ENCODE peak calls at places on chromosomes 1 and 21, in seven cellular contexts. D, I, S, Q, E, C and H are unnamed samples.

GRCh38 chr21:39885119-39885848 is 18.0 kb downstream of the PCP4 start:
- DNase-seq in D (no peak), S (no peak), I (no peak), Q (no peak), C (peak), E (peak), H (no peak)

GRCh38 chr1:25565188-25565591 is 21.8 kb downstream of the LDLRAP1 start:
- DNase-seq in I (no peak), E (no peak), S (no peak), C (no peak), Q (peak), D (no peak), H (no peak)

GRCh38 chr1:228005511-228006033 is 1.2 kb upstream of the WNT3A start:
- DNase-seq in Q (no peak), I (peak), C (no peak), E (no peak), S (no peak), D (no peak), H (no peak)

GRCh38 chr1:29698033-29698432 is 461.7 kb downstream of the PTPRU start:
- DNase-seq in Q (peak), S (no peak), I (no peak), E (peak), C (no peak), D (no peak), H (peak)

GRCh38 chr1:202155478-202156021 is 4.9 kb downstream of the PTPN7 start:
- DNase-seq in D (no peak), C (no peak), E (no peak), I (no peak), Q (peak), S (no peak), H (peak)

GRCh38 chr1:224637510-224637909 is 21.4 kb downstream of the CNIH3 start:
- DNase-seq in S (no peak), C (no peak), I (peak), E (no peak), D (peak), Q (peak), H (peak)

GRCh38 chr1:145824499-145824842 is 471 bp downstream of the POLR3C start:
- DNase-seq in I (no peak), E (no peak), D (no peak), S (no peak), C (no peak), Q (no peak), H (no peak)

GRCh38 chr1:42876009-42876408 is 29.6 kb downstream of the ZNF691 start:
- DNase-seq in D (no peak), S (no peak), I (no peak), C (no peak), Q (no peak), E (no peak), H (no peak)

GRCh38 chr21:36859744-36860501 is 106.5 kb downstream of the HLCS start:
- DNase-seq in I (peak), E (no peak), C (peak), D (no peak), S (peak), Q (peak), H (peak)

GRCh38 chr1:81920245-81920740 is 119.6 kb downstream of the ADGRL2 start:
- DNase-seq in S (no peak), I (no peak), E (peak), D (no peak), Q (peak), C (peak), H (peak)

GRCh38 chr1:2528966-2529750 is 905 bp downstream of the HES5 start:
- DNase-seq in S (no peak), I (no peak), E (peak), D (no peak), Q (no peak), C (no peak), H (no peak)

GRCh38 chr1:213564215-213564659 is 423.5 kb upstream of the PROX1 start:
- DNase-seq in E (peak), I (no peak), Q (no peak), C (no peak), D (no peak), S (no peak), H (peak)

GRCh38 chr1:162906485-162906884 is 45.5 kb upstream of the CCDC190 start:
- DNase-seq in S (no peak), E (no peak), Q (peak), D (no peak), I (no peak), C (no peak), H (no peak)

GRCh38 chr1:236287757-236288619 is 6.2 kb upstream of the ERO1B start:
- DNase-seq in Q (no peak), D (no peak), E (peak), C (peak), S (no peak), I (no peak), H (no peak)

GRCh38 chr1:86753700-86754099 is 49.3 kb downstream of the SH3GLB1 start:
- DNase-seq in C (no peak), E (peak), D (no peak), S (no peak), Q (no peak), I (no peak), H (peak)

GRCh38 chr21:27196651-27197050 is 229.8 kb upstream of the ADAMTS5 start:
- DNase-seq in I (no peak), E (no peak), Q (no peak), S (no peak), C (no peak), D (no peak), H (no peak)

GRCh38 chr1:66925944-66926343 is 1.2 kb downstream of the MIER1 start:
- DNase-seq in I (no peak), C (no peak), E (peak), Q (no peak), S (no peak), D (no peak), H (peak)

GRCh38 chr1:96416111-96416595 is 305.4 kb upstream of the PTBP2 start:
- DNase-seq in E (no peak), I (no peak), Q (peak), D (peak), C (no peak), S (peak), H (peak)

GRCh38 chr1:4518621-4519020 is 135.8 kb upstream of the AJAP1 start:
- DNase-seq in E (no peak), S (no peak), Q (no peak), I (no peak), D (no peak), C (no peak), H (no peak)

GRCh38 chr1:12314328-12314903 is 84.6 kb downstream of the VPS13D start:
- DNase-seq in E (no peak), Q (no peak), C (no peak), I (no peak), S (no peak), D (no peak), H (peak)

GRCh38 chr1:25714532-25714931 is 85.5 kb upstream of the SELENON start:
- DNase-seq in E (no peak), I (no peak), D (no peak), S (no peak), Q (no peak), C (no peak), H (no peak)

GRCh38 chr1:244837597-244838258 is 2.3 kb downstream of the COX20 start:
- DNase-seq in D (no peak), Q (no peak), I (no peak), S (no peak), C (no peak), E (no peak), H (no peak)

GRCh38 chr1:9657521-9658032 is 6.0 kb downstream of the PIK3CD start:
- DNase-seq in C (no peak), E (no peak), S (no peak), Q (no peak), D (no peak), I (no peak), H (no peak)

GRCh38 chr1:153794671-153795324 is 19.6 kb downstream of the SLC27A3 start:
- DNase-seq in I (no peak), C (no peak), D (no peak), S (no peak), Q (no peak), E (peak), H (no peak)

GRCh38 chr1:243851129-243851756 is 1.2 kb upstream of the AKT3 start:
- DNase-seq in D (no peak), Q (no peak), C (no peak), E (no peak), I (no peak), S (peak), H (peak)

GRCh38 chr1:221912230-221912629 is 170.3 kb upstream of the DUSP10 start:
- DNase-seq in D (no peak), C (no peak), Q (peak), E (no peak), I (no peak), S (no peak), H (no peak)

GRCh38 chr1:16318544-16318943 is 33.7 kb downstream of the FBXO42 start:
- DNase-seq in E (no peak), D (no peak), C (peak), Q (no peak), I (no peak), S (no peak), H (peak)

GRCh38 chr1:228061411-228062084 is 21.0 kb upstream of the ARF1 start:
- DNase-seq in S (peak), E (no peak), D (no peak), C (no peak), Q (no peak), I (no peak), H (no peak)

DNA sequence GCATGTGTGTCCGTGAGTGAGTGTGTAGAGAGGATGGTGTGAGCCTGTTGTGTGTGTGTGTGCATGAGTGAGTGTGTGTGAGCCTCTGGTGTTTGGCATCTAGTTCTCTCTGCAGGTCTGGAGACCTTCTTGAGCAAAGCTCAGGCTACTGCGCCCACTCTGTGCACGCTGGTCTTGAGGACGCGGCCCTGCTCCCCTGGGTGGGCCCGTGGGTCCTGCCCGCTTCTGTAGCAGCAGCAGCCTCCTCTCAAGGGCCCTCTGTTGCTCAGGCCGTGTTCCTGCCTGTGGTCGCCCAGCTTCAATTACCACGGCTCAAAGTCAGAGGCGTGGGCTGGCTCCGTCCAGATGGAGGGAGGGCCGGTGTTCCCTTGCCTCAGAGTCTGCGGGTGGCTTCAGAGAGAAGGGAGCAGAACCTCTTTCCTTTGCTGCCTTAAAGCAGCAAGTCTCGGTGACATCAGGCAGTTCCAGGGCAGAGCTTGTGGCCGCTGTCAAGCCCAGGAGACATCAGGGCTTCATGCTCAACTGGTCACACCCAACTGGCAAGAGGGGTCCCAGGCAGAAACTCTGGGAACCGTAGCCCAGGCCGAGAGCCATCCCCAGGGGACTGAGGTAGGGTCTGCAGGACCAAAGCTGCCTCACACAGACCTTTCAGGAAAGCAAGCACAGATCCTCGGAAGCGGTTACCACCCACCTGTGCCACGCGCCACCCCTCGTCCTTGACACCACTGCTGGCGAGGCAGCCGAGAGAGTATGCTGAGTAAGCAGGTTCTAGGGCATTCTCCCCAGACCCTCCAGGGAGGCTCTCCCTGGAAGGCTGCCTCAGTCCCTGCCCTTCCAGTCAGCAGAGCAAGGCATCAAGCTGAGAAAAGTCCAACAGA is 270.5 kb upstream of the VAMP3 start:
- DNase-seq in Q (no peak), E (no peak), I (no peak), D (no peak), C (no peak), S (no peak), H (no peak)
- H3K4me3 ChIP-seq in Q (no peak), E (no peak), I (no peak), D (no peak), C (no peak), S (no peak), H (no peak)

GRCh38 chr1:208581252-208581651 is 337.1 kb upstream of the PLXNA2 start:
- DNase-seq in D (no peak), S (no peak), E (no peak), Q (no peak), C (no peak), I (no peak), H (no peak)

GRCh38 chr1:208576425-208576824 is 332.2 kb upstream of the PLXNA2 start:
- DNase-seq in I (no peak), E (no peak), D (no peak), S (no peak), Q (no peak), C (no peak), H (no peak)

DNA sequence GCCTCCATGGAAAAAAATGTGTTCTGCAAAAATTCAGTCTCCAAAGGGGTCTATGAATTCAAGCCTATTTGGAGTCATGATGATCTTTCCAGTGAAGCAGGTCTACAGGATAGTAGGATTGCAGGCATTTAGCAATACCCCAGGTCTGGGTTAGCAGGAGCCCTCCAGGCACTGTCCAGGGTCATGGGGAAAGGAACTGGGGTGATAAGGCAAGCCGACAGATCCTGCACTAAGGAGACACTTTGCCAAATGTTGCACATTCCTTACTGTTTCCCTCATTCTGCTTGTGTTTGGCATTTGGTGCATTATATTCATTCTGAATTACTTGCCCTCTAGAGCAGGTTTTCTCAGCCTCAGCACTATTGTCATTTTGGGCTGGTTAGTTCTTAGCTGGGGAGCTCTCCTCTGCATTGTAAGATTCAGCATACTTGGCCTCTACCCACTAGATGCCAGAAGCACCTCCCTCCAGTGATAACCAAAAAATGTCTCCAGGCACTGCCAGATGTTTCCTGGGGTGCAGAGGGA is 333.3 kb upstream of the PLXNA2 start:
- DNase-seq in E (no peak), D (no peak), S (no peak), C (no peak), Q (no peak), I (no peak), H (no peak)
- TF ChIP-seq CTCF in E (no peak), D (no peak), S (no peak), C (no peak), Q (no peak), I (no peak), H (no peak)

GRCh38 chr1:197198911-197199310 is 52.4 kb upstream of the ASPM start:
- DNase-seq in D (no peak), E (no peak), I (no peak), Q (no peak), S (no peak), C (no peak), H (no peak)
- H3K4me3 ChIP-seq in D (peak), E (peak), I (peak), Q (peak), S (peak), C (peak), H (peak)

GRCh38 chr1:34597877-34598514 is 156.9 kb upstream of the GJB5 start:
- DNase-seq in S (no peak), E (peak), Q (peak), D (no peak), I (peak), C (peak), H (peak)
- TF ChIP-seq CTCF in S (peak), E (peak), Q (peak), D (peak), I (peak), C (peak), H (peak)

GRCh38 chr1:214566158-214567104 is 15.0 kb upstream of the PTPN14 start:
- DNase-seq in E (no peak), Q (peak), D (no peak), C (no peak), S (peak), I (no peak), H (peak)
- H3K4me3 ChIP-seq in E (no peak), Q (no peak), D (no peak), C (no peak), S (no peak), I (no peak), H (no peak)

DNA sequence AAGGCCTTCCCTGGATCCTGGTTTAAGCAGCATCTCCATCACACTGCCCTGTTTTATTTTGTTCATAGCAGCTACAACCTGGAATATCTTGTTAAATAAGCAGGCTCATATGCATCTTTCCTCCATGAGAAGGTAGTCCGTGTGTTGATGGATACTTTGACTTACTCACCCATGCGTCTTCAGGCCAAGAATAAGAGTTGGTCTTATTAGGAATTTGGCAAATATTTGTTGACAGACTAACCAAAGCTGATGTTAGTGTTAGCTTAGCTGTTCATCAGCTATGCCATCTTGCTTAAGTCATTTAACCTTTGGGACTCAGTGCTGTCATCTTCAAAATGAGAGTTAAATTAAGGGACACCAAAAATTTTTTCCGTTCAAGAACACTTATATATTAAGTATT is 59.2 kb downstream of the SASS6 start:
- DNase-seq in S (no peak), I (no peak), E (no peak), D (no peak), C (no peak), Q (no peak), H (no peak)
- TF ChIP-seq CTCF in S (no peak), I (no peak), E (no peak), D (no peak), C (no peak), Q (no peak), H (no peak)